ENCODE peak calls at places on chromosome 17, in eight cellular contexts. L, E, A, P, V, Q, M and X are unnamed samples.
A peak's percentile ranks its signal among the peaks of the same experiment; 100 is the strongest.

GRCh38 chr17:42655528-42655927 is 3.6 kb upstream of the TUBG2 start:
- DNase-seq in L (no peak), E (peak; percentile 88), A (no peak), P (no peak), V (peak; percentile 93), Q (no peak), M (no peak), X (no peak)

GRCh38 chr17:59757043-59757824 is 49.8 kb downstream of the VMP1 start:
- DNase-seq in L (no peak), E (no peak), A (no peak), P (no peak), V (no peak), Q (no peak), M (no peak), X (no peak)

GRCh38 chr17:82434216-82434565 is 15.8 kb upstream of the OGFOD3 start:
- DNase-seq in L (no peak), E (no peak), A (no peak), P (no peak), V (no peak), Q (no peak), M (no peak), X (peak; percentile 18)

GRCh38 chr17:39543669-39544068 is 64.1 kb downstream of the NEUROD2 start:
- DNase-seq in L (no peak), E (no peak), A (no peak), P (no peak), V (no peak), Q (no peak), M (no peak), X (no peak)

GRCh38 chr17:2815781-2816185 is 19.5 kb downstream of the RAP1GAP2 start:
- DNase-seq in L (no peak), E (no peak), A (no peak), P (no peak), V (no peak), Q (no peak), M (no peak), X (no peak)

GRCh38 chr17:72987166-72987565 is 105.3 kb downstream of the SLC39A11 start:
- DNase-seq in L (no peak), E (no peak), A (no peak), P (no peak), V (no peak), Q (no peak), M (no peak), X (no peak)

GRCh38 chr17:76714822-76715461 is 4.2 kb upstream of the MXRA7 start:
- DNase-seq in L (peak; percentile 64), E (no peak), A (no peak), P (peak; percentile 77), V (peak; percentile 79), Q (no peak), M (no peak), X (peak; percentile 45)

GRCh38 chr17:74190807-74191206 is 12.7 kb upstream of the RPL38 start:
- DNase-seq in L (no peak), E (peak; percentile 19), A (no peak), P (peak; percentile 67), V (no peak), Q (no peak), M (no peak), X (no peak)

GRCh38 chr17:2749784-2750181 is 331 bp upstream of the CCDC92B start:
- DNase-seq in L (peak; percentile 63), E (peak; percentile 65), A (peak; percentile 63), P (peak; percentile 91), V (peak; percentile 70), Q (peak; percentile 24), M (no peak), X (peak; percentile 68)

GRCh38 chr17:34161600-34161999 is 93.5 kb upstream of the CCL2 start:
- DNase-seq in L (no peak), E (no peak), A (no peak), P (no peak), V (no peak), Q (no peak), M (no peak), X (no peak)

GRCh38 chr17:48392836-48393235 is 37.2 kb downstream of the SKAP1 start:
- DNase-seq in L (no peak), E (no peak), A (no peak), P (no peak), V (no peak), Q (no peak), M (no peak), X (no peak)

GRCh38 chr17:68509151-68510057 is 2.8 kb upstream of the PRKAR1A start:
- DNase-seq in L (no peak), E (no peak), A (no peak), P (peak; percentile 21), V (no peak), Q (peak; percentile 61), M (no peak), X (no peak)

GRCh38 chr17:9959377-9959981 is 54.4 kb upstream of the RCVRN start:
- DNase-seq in L (peak; percentile 28), E (peak; percentile 23), A (peak; percentile 37), P (peak; percentile 80), V (peak; percentile 28), Q (no peak), M (no peak), X (no peak)

GRCh38 chr17:72614476-72614870 is 478.0 kb downstream of the SLC39A11 start:
- DNase-seq in L (no peak), E (peak; percentile 57), A (no peak), P (no peak), V (no peak), Q (no peak), M (no peak), X (no peak)

GRCh38 chr17:234163-235047 is 53.0 kb upstream of the DOC2B start:
- DNase-seq in L (no peak), E (no peak), A (no peak), P (no peak), V (no peak), Q (no peak), M (no peak), X (no peak)

GRCh38 chr17:29060475-29060874 is 17.5 kb downstream of the PIPOX start:
- DNase-seq in L (no peak), E (no peak), A (no peak), P (no peak), V (no peak), Q (no peak), M (no peak), X (no peak)

GRCh38 chr17:71922439-71922838 is 198.4 kb upstream of the SOX9 start:
- DNase-seq in L (no peak), E (peak; percentile 91), A (no peak), P (no peak), V (peak; percentile 96), Q (no peak), M (no peak), X (no peak)

GRCh38 chr17:79619196-79619595 is 8.3 kb upstream of the RBFOX3 start:
- DNase-seq in L (no peak), E (no peak), A (no peak), P (no peak), V (no peak), Q (no peak), M (no peak), X (no peak)

GRCh38 chr17:67602974-67603373 is 114.8 kb upstream of the NOL11 start:
- DNase-seq in L (peak; percentile 35), E (peak; percentile 41), A (no peak), P (peak; percentile 42), V (peak; percentile 69), Q (peak; percentile 26), M (no peak), X (peak; percentile 53)

GRCh38 chr17:55466671-55467070 is 44.6 kb downstream of the SMIM36 start:
- DNase-seq in L (no peak), E (no peak), A (no peak), P (no peak), V (no peak), Q (no peak), M (no peak), X (no peak)

GRCh38 chr17:35747540-35748017 is 5.5 kb downstream of the GAS2L2 start:
- DNase-seq in L (peak; percentile 77), E (peak; percentile 59), A (peak; percentile 86), P (peak; percentile 82), V (peak; percentile 83), Q (peak; percentile 70), M (peak; percentile 26), X (peak; percentile 74)

GRCh38 chr17:17902357-17902756 is 65.6 kb upstream of the SREBF1 start:
- DNase-seq in L (no peak), E (no peak), A (no peak), P (no peak), V (no peak), Q (no peak), M (no peak), X (no peak)

GRCh38 chr17:6749519-6749918 is 6.3 kb upstream of the XAF1 start:
- DNase-seq in L (no peak), E (no peak), A (no peak), P (no peak), V (peak; percentile 44), Q (no peak), M (no peak), X (no peak)

GRCh38 chr17:7280519-7281073 is 922 bp upstream of the SLC2A4 start:
- DNase-seq in L (peak; percentile 87), E (peak; percentile 60), A (no peak), P (peak; percentile 82), V (peak; percentile 86), Q (peak; percentile 65), M (no peak), X (peak; percentile 73)

GRCh38 chr17:66549312-66549705 is 246.9 kb downstream of the PRKCA start:
- DNase-seq in L (no peak), E (peak; percentile 88), A (no peak), P (no peak), V (peak; percentile 57), Q (no peak), M (peak; percentile 73), X (no peak)

GRCh38 chr17:80308672-80309517 is 48.2 kb downstream of the RNF213 start:
- DNase-seq in L (no peak), E (no peak), A (no peak), P (no peak), V (no peak), Q (no peak), M (no peak), X (no peak)

GRCh38 chr17:31565652-31566051 is 174.2 kb downstream of the RAB11FIP4 start:
- DNase-seq in L (no peak), E (no peak), A (no peak), P (no peak), V (no peak), Q (no peak), M (no peak), X (no peak)

GRCh38 chr17:48478224-48479013 is 48.4 kb upstream of the SKAP1 start:
- DNase-seq in L (peak; percentile 34), E (no peak), A (no peak), P (no peak), V (no peak), Q (no peak), M (no peak), X (no peak)